ENCODE peak calls at places on chromosomes 2 and 18, in five cellular contexts. B is H7; C is activated CD4-positive, alpha-beta T cell treated with anti-CD3 and anti-CD28 coated beads for 48 hours; H is left cardiac atrium; U is brain microvascular endothelial cell. O is an unnamed sample.

GRCh38 chr2:5021148-5021547 is 671.0 kb upstream of the SOX11 start:
- DNase-seq in C (no peak), H (no peak), U (no peak), B (no peak), O (no peak)

GRCh38 chr2:36397728-36398413 is 42.3 kb downstream of the CRIM1 start:
- DNase-seq in C (no peak), H (no peak), B (no peak), U (no peak), O (no peak)

GRCh38 chr2:219058541-219059374 is 2.0 kb downstream of the IHH start:
- DNase-seq in C (peak), U (no peak), H (peak), B (peak), O (no peak)

GRCh38 chr2:6827516-6828298 is 38.0 kb downstream of the CMPK2 start:
- DNase-seq in B (no peak), U (no peak), C (no peak), H (no peak), O (no peak)

GRCh38 chr2:142877265-142877756 is at the start of gene KYNU:
- DNase-seq in H (no peak), U (no peak), B (no peak), C (no peak), O (no peak)

GRCh38 chr18:68960355-68960754 is 162.5 kb downstream of the CCDC102B start:
- DNase-seq in B (no peak), C (no peak), H (peak), U (no peak), O (no peak)

GRCh38 chr18:48942086-48942485 is 8.7 kb downstream of the SMAD7 start:
- DNase-seq in H (peak), C (no peak), B (no peak), U (no peak), O (no peak)

GRCh38 chr2:220394433-220394832 is 767.0 kb downstream of the SLC4A3 start:
- DNase-seq in C (no peak), U (peak), H (peak), B (no peak), O (no peak)

GRCh38 chr2:219406861-219407230 is 11.3 kb upstream of the DES start:
- DNase-seq in B (no peak), C (no peak), H (peak), U (peak), O (no peak)

GRCh38 chr2:45778720-45779171 is 127.3 kb downstream of the PRKCE start:
- DNase-seq in U (peak), B (peak), H (peak), C (peak), O (no peak)

GRCh38 chr18:68244786-68245185 is 470.1 kb downstream of the TMX3 start:
- DNase-seq in H (no peak), B (no peak), U (peak), C (no peak), O (no peak)

GRCh38 chr2:18934886-18935285 is 345.5 kb upstream of the NT5C1B start:
- DNase-seq in C (no peak), H (no peak), U (no peak), B (no peak), O (no peak)

GRCh38 chr18:2848145-2848878 is 1.5 kb downstream of the EMILIN2 start:
- DNase-seq in U (no peak), B (peak), H (no peak), C (no peak), O (no peak)

GRCh38 chr2:46131-46470 is 204 bp downstream of the FAM110C start:
- DNase-seq in H (no peak), C (no peak), B (peak), U (no peak), O (no peak)

GRCh38 chr2:182915369-182916326 is 49.2 kb upstream of the FRZB start:
- DNase-seq in H (no peak), U (peak), B (no peak), C (no peak), O (no peak)

GRCh38 chr2:177712462-177712861 is 319.9 kb downstream of the AGPS start:
- DNase-seq in U (no peak), C (no peak), H (no peak), B (no peak), O (no peak)

GRCh38 chr2:144914622-144915230 is 394.8 kb upstream of the ZEB2 start:
- DNase-seq in B (no peak), C (no peak), U (no peak), H (no peak), O (no peak)

GRCh38 chr2:130871843-130872242 is 35.1 kb downstream of the ARHGEF4 start:
- DNase-seq in U (no peak), C (no peak), H (no peak), B (no peak), O (no peak)

GRCh38 chr2:109020217-109020637 is 31.2 kb upstream of the EDAR start:
- DNase-seq in H (no peak), U (no peak), B (peak), C (no peak), O (no peak)

GRCh38 chr18:11553098-11553940 is 56.1 kb upstream of the SLC35G4 start:
- DNase-seq in H (no peak), C (peak), U (peak), B (peak), O (no peak)

GRCh38 chr2:55936351-55936750 is 12.8 kb upstream of the EFEMP1 start:
- DNase-seq in H (no peak), B (no peak), C (no peak), U (no peak), O (no peak)

GRCh38 chr2:237198144-237198900 is 112.6 kb downstream of the COPS8 start:
- DNase-seq in B (no peak), U (no peak), C (no peak), H (no peak), O (no peak)

GRCh38 chr2:149098722-149099121 is 60.2 kb downstream of the LYPD6B start:
- DNase-seq in U (no peak), H (no peak), B (no peak), C (no peak), O (no peak)

GRCh38 chr18:44678725-44679055 is 2.0 kb upstream of the SETBP1 start:
- DNase-seq in C (no peak), H (no peak), U (no peak), B (no peak), O (no peak)

GRCh38 chr2:10132596-10132995 is 10.1 kb downstream of the RRM2 start:
- DNase-seq in B (no peak), U (no peak), C (no peak), H (no peak), O (no peak)

GRCh38 chr2:120431386-120432292 is 85.7 kb downstream of the INHBB start:
- DNase-seq in B (no peak), U (no peak), C (no peak), H (no peak), O (no peak)

GRCh38 chr2:70887208-70887549 is 48.5 kb upstream of the ATP6V1B1 start:
- DNase-seq in C (no peak), B (no peak), H (no peak), U (no peak), O (no peak)

GRCh38 chr2:241064008-241064801 is 37.9 kb downstream of the MTERF4 start:
- DNase-seq in C (peak), H (no peak), B (peak), U (no peak), O (peak)

GRCh38 chr2:150459281-150459680 is 28.2 kb downstream of the RND3 start:
- DNase-seq in B (no peak), U (no peak), H (no peak), C (no peak), O (no peak)

GRCh38 chr2:215749092-215749957 is 264.0 kb downstream of the MREG start:
- DNase-seq in H (peak), C (no peak), U (peak), B (no peak), O (peak)

GRCh38 chr18:41320090-41320489 is 634.9 kb upstream of the PIK3C3 start:
- DNase-seq in U (no peak), H (no peak), B (no peak), C (no peak), O (no peak)

GRCh38 chr2:206275274-206276160 is 1.1 kb downstream of the ZDBF2 start:
- DNase-seq in B (peak), U (peak), H (no peak), C (no peak), O (no peak)

GRCh38 chr2:127145255-127145899 is 38.4 kb upstream of the BIN1 start:
- DNase-seq in B (no peak), H (no peak), C (no peak), U (no peak), O (no peak)

GRCh38 chr18:35577045-35577848 is 4.3 kb upstream of the GALNT1 start:
- DNase-seq in C (peak), H (no peak), B (no peak), U (no peak), O (no peak)

GRCh38 chr2:66696856-66697255 is 261.9 kb downstream of the MEIS1 start:
- DNase-seq in H (no peak), U (no peak), B (no peak), C (no peak), O (no peak)

GRCh38 chr2:18599509-18600254 is 10.3 kb upstream of the NT5C1B start:
- DNase-seq in C (no peak), B (no peak), U (no peak), H (no peak), O (no peak)

GRCh38 chr2:108384662-108385393 is 7.1 kb downstream of the SULT1C4 start:
- DNase-seq in H (no peak), U (no peak), C (no peak), B (no peak), O (no peak)

GRCh38 chr2:38465789-38466127 is 88.7 kb upstream of the ATL2 start:
- DNase-seq in H (no peak), B (peak), U (peak), C (peak), O (no peak)

GRCh38 chr2:69780907-69781306 is 39.0 kb downstream of the ANXA4 start:
- DNase-seq in C (no peak), B (no peak), U (no peak), H (no peak), O (no peak)

O was measured in Right ventricle myocardium inferior.